ENCODE peak calls at places on chromosomes 13 and 19, in four cellular contexts. Y, Q, G and A are unnamed samples.

GRCh38 chr13:84810781-84811180 is 928.5 kb upstream of the SLITRK1 start:
- DNase-seq in Y (no peak), Q (no peak), G (no peak), A (no peak)

GRCh38 chr13:72643339-72643989 is 84.0 kb downstream of the MZT1 start:
- DNase-seq in Y (peak; percentile 17), Q (peak; percentile 47), G (no peak), A (no peak)

GRCh38 chr19:51246153-51246552 is 4.7 kb upstream of the SIGLECL1 start:
- DNase-seq in Y (no peak), Q (no peak), G (no peak), A (no peak)

GRCh38 chr19:12865746-12866415 is 15.4 kb downstream of the DNASE2 start:
- DNase-seq in Y (no peak), Q (no peak), G (no peak), A (no peak)

GRCh38 chr19:44607049-44607448 is 6.3 kb upstream of the IGSF23 start:
- DNase-seq in Y (no peak), Q (no peak), G (no peak), A (no peak)

GRCh38 chr19:46976845-46977320 is 42.8 kb upstream of the NPAS1 start:
- DNase-seq in Y (peak; percentile 64), Q (peak; percentile 68), G (peak; percentile 67), A (no peak)

GRCh38 chr13:97122381-97122996 is 99.6 kb upstream of the MBNL2 start:
- DNase-seq in Y (no peak), Q (no peak), G (no peak), A (peak; percentile 77)

GRCh38 chr19:47881757-47882156 is 4.4 kb downstream of the SULT2A1 start:
- DNase-seq in Y (no peak), Q (no peak), G (no peak), A (no peak)

GRCh38 chr19:919157-920050 is 2.3 kb downstream of the KISS1R start:
- DNase-seq in Y (no peak), Q (peak; percentile 39), G (peak; percentile 87), A (no peak)

GRCh38 chr19:58476498-58477015 is 405 bp downstream of the ZNF446 start:
- DNase-seq in Y (no peak), Q (peak; percentile 28), G (no peak), A (no peak)

GRCh38 chr19:42764836-42765235 is 642 bp downstream of the PSG8 start:
- DNase-seq in Y (no peak), Q (no peak), G (no peak), A (no peak)

GRCh38 chr19:38970664-38971532 is 4.6 kb downstream of the FBXO17 start:
- DNase-seq in Y (no peak), Q (no peak), G (no peak), A (no peak)

GRCh38 chr13:29125145-29125933 is 305.2 kb downstream of the MTUS2 start:
- DNase-seq in Y (no peak), Q (peak; percentile 22), G (no peak), A (no peak)

GRCh38 chr19:33554821-33555220 is 33.2 kb upstream of the PEPD start:
- DNase-seq in Y (no peak), Q (no peak), G (peak; percentile 48), A (no peak)
- H3K27ac ChIP-seq in Y (no peak overlapping the region), Q (no peak overlapping the region), G (no peak overlapping the region), A (no peak overlapping the region)

GRCh38 chr13:26991508-26992181 is 180.0 kb downstream of the USP12 start:
- DNase-seq in Y (no peak), Q (no peak), G (no peak), A (no peak)
- H3K27ac ChIP-seq in Y (no peak overlapping the region), Q (no peak overlapping the region), G (no peak overlapping the region), A (no peak overlapping the region)

DNA sequence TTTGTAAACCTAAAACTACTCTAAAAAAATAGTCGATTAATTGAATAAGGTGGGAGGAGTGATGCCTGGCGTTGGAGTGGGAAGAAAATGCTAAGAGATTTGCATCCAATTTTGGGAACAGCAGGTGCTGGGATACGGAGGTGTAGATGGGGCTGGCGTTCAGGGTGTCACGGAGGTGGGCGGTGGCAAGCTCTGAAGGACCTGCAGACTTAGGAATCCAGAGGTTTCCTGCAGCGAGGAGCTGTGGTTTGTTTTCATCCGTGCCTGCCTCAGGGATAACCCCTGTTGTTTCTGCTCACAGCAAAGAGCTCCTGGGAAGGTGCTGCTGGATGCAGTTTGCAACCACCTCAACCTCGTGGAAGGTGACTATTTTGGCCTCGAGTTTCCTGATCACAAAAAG is 166.4 kb upstream of the RNF113B start:
- DNase-seq in Y (no peak), Q (no peak), G (no peak), A (no peak)
- H3K27ac ChIP-seq in Y (no peak overlapping the region), Q (no peak overlapping the region), G (no peak overlapping the region), A (no peak overlapping the region)

GRCh38 chr19:17303167-17303939 is at the start of gene ABHD8:
- DNase-seq in Y (peak; percentile 97), Q (peak; percentile 98), G (peak; percentile 96), A (peak; percentile 68)

GRCh38 chr19:17304386-17305047 is 1.2 kb upstream of the MRPL34 start:
- DNase-seq in Y (no peak), Q (no peak), G (no peak), A (no peak)

GRCh38 chr19:17300992-17301585 is 2.1 kb downstream of the ABHD8 start:
- DNase-seq in Y (no peak), Q (no peak), G (peak; percentile 77), A (no peak)

GRCh38 chr19:17303940-17304267 is 679 bp upstream of the ABHD8 start:
- DNase-seq in Y (no peak), Q (no peak), G (peak; percentile 74), A (no peak)

GRCh38 chr19:17302391-17303166 is 646 bp downstream of the ABHD8 start:
- DNase-seq in Y (no peak), Q (no peak), G (peak; percentile 85), A (no peak)
- H3K27ac ChIP-seq in Y (peak overlapping the region; percentile 86), Q (peak overlapping the region; percentile 55), G (peak overlapping the region; percentile 94), A (peak overlapping the region; percentile 81)

DNA sequence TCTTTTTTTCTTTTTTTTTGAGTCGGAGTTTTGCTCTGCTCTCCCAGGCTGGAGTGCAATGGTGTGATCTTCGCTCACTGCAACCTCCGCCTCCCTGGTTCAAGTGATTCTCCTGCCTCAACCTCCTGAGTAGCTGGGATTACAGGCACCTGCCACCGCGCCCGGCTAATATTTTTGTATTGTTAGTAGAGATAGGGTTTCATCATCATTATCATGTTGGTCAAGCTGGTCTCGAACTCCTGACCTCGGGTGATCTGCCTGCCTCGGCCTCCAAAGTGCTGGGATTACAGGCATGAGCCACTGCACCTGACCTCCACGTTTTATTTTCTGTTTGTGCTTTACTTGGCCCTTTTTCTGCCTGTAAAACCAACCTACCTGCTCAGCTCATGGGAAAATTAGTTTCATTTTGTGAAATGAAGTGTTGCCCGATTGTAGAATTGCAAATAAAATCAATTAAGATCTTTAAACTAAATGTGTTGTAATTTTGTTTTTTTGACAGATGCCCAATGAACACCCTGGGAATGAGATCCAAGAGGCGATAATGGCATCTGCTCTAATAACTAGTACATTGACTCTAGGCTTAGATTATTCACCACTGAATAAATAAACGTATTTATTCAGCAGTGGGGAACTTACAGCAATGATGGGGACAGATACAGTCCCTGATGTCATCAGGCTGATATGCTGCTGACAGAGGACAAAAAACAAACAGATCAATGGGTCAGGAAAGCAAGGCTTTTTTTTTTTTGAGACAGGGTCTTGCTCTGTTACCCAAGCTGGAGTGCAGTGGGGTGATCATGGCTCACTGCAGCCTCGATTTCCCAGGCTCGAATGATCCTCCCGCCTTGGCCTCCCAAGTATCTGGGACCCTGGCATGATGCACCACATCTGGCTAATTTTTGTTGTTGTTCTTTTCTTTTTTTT is 2.2 kb upstream of the RAB11B start:
- DNase-seq in Y (no peak), Q (no peak), G (no peak), A (no peak)
- H3K27ac ChIP-seq in Y (peak overlapping the region; percentile 15), Q (no peak overlapping the region), G (no peak overlapping the region), A (no peak overlapping the region)

GRCh38 chr13:39578821-39579291 is 24.1 kb downstream of the LHFPL6 start:
- DNase-seq in Y (no peak), Q (no peak), G (no peak), A (no peak)

GRCh38 chr13:39571502-39572092 is 31.4 kb downstream of the LHFPL6 start:
- DNase-seq in Y (no peak), Q (no peak), G (no peak), A (no peak)

GRCh38 chr13:39577833-39578232 is 25.2 kb downstream of the LHFPL6 start:
- DNase-seq in Y (no peak), Q (peak; percentile 71), G (no peak), A (no peak)

GRCh38 chr13:39577203-39577602 is 25.8 kb downstream of the LHFPL6 start:
- DNase-seq in Y (no peak), Q (no peak), G (no peak), A (no peak)

DNA sequence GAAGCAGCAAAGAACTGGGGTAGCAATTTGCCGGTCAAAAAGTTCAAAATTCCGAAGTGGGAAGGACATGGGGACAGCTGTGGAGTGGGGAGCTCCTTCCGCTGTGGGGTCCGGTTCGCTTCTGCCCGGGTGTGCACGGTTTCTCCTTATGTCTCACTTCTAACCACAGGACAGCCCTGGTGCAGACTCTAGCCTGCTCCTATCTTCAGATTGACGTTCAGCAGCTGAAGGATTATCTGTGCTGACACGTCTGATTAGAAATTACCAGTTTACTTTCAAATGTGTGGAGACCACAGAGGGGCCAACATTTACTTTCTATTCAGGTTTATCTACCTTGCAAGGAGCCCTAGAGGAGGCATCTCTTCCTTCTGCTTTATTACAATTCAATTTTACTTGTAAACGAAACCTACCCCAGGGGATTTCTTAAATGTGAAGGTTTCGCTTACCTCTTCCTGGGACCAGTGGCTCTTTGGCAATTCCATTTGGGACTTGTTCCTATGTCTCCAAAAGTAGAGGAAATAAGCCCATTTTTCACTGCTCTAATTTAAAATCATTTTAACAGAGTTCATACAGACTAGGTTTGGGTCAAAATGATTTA is 27.3 kb downstream of the LHFPL6 start:
- DNase-seq in Y (no peak), Q (no peak), G (no peak), A (no peak)
- H3K27ac ChIP-seq in Y (no peak overlapping the region), Q (no peak overlapping the region), G (no peak overlapping the region), A (no peak overlapping the region)

GRCh38 chr13:30739646-30740642 is 4.6 kb downstream of the ALOX5AP start:
- DNase-seq in Y (no peak), Q (no peak), G (no peak), A (peak; percentile 71)

GRCh38 chr13:30736921-30737320 is 1.6 kb downstream of the ALOX5AP start:
- DNase-seq in Y (no peak), Q (no peak), G (no peak), A (no peak)

GRCh38 chr13:30738526-30738925 is 3.2 kb downstream of the ALOX5AP start:
- DNase-seq in Y (no peak), Q (peak; percentile 29), G (no peak), A (no peak)

GRCh38 chr13:30737511-30738342 is 2.4 kb downstream of the ALOX5AP start:
- DNase-seq in Y (no peak), Q (no peak), G (peak; percentile 82), A (no peak)

GRCh38 chr13:30738946-30739528 is 3.7 kb downstream of the ALOX5AP start:
- DNase-seq in Y (no peak), Q (no peak), G (no peak), A (no peak)
- H3K27ac ChIP-seq in Y (no peak overlapping the region), Q (no peak overlapping the region), G (peak overlapping the region; percentile 93), A (peak overlapping the region; percentile 57)

GRCh38 chr13:77860621-77861020 is 58.0 kb downstream of the EDNRB start:
- DNase-seq in Y (no peak), Q (no peak), G (no peak), A (no peak)

GRCh38 chr13:77861716-77862115 is 56.9 kb downstream of the EDNRB start:
- DNase-seq in Y (no peak), Q (no peak), G (no peak), A (no peak)

GRCh38 chr13:77863037-77863630 is 55.5 kb downstream of the EDNRB start:
- DNase-seq in Y (no peak), Q (no peak), G (no peak), A (no peak)

GRCh38 chr13:77857810-77858209 is 60.8 kb downstream of the EDNRB start:
- DNase-seq in Y (no peak), Q (no peak), G (no peak), A (no peak)

GRCh38 chr13:77859450-77859849 is 59.2 kb downstream of the EDNRB start:
- DNase-seq in Y (peak; percentile 20), Q (no peak), G (no peak), A (no peak)
- H3K27ac ChIP-seq in Y (peak overlapping the region; percentile 37), Q (no peak overlapping the region), G (peak overlapping the region; percentile 66), A (no peak overlapping the region)